ENCODE peak calls at places on chromosomes 1 and 21, in ten cellular contexts. Z, Y, L, Q, B, D, K, P, O and V are unnamed samples.

GRCh38 chr1:44941424-44942324 is 44.7 kb downstream of the EIF2B3 start:
- DNase-seq in Z (no peak), Y (no peak), L (no peak), Q (peak; percentile 21), B (no peak), D (no peak), K (peak; percentile 25), P (no peak), O (no peak), V (no peak)

GRCh38 chr1:48596036-48596435 is 124.0 kb upstream of the SPATA6 start:
- DNase-seq in Z (no peak), Y (peak; percentile 79), L (no peak), Q (no peak), B (no peak), D (no peak), K (no peak), P (no peak), O (no peak), V (no peak)

GRCh38 chr1:7608628-7609295 is 162.3 kb upstream of the VAMP3 start:
- DNase-seq in Z (no peak), Y (no peak), L (no peak), Q (no peak), B (no peak), D (no peak), K (no peak), P (peak; percentile 46), O (no peak), V (no peak)

GRCh38 chr1:108661030-108661609 is at the start of gene HENMT1:
- DNase-seq in Z (peak; percentile 68), Y (peak; percentile 67), L (peak; percentile 48), Q (peak; percentile 81), B (no peak), D (peak; percentile 72), K (peak; percentile 84), P (peak; percentile 88), O (peak; percentile 66), V (peak; percentile 81)

GRCh38 chr21:35284199-35284598 is 235.1 kb upstream of the RUNX1 start:
- DNase-seq in Z (no peak), Y (no peak), L (no peak), Q (no peak), B (no peak), D (no peak), K (no peak), P (peak; percentile 81), O (peak; percentile 54), V (peak; percentile 71)

GRCh38 chr1:67705735-67706454 is 20.9 kb downstream of the GADD45A start:
- DNase-seq in Z (peak; percentile 9), Y (no peak), L (no peak), Q (no peak), B (no peak), D (no peak), K (no peak), P (no peak), O (peak; percentile 60), V (no peak)

GRCh38 chr1:221939598-221939997 is 197.7 kb upstream of the DUSP10 start:
- DNase-seq in Z (no peak), Y (no peak), L (no peak), Q (peak; percentile 41), B (no peak), D (no peak), K (no peak), P (no peak), O (no peak), V (no peak)

GRCh38 chr1:153343040-153343681 is 5.5 kb downstream of the PGLYRP4 start:
- DNase-seq in Z (no peak), Y (no peak), L (no peak), Q (no peak), B (no peak), D (no peak), K (no peak), P (no peak), O (no peak), V (no peak)

GRCh38 chr1:219071209-219071608 is 102.5 kb upstream of the LYPLAL1 start:
- DNase-seq in Z (no peak), Y (no peak), L (no peak), Q (no peak), B (no peak), D (no peak), K (no peak), P (no peak), O (no peak), V (no peak)

GRCh38 chr1:163273766-163274441 is 47.9 kb upstream of the NUF2 start:
- DNase-seq in Z (no peak), Y (no peak), L (no peak), Q (no peak), B (no peak), D (no peak), K (no peak), P (no peak), O (no peak), V (no peak)

GRCh38 chr1:7185721-7186120 is 400.5 kb downstream of the CAMTA1 start:
- DNase-seq in Z (no peak), Y (no peak), L (no peak), Q (no peak), B (no peak), D (no peak), K (no peak), P (no peak), O (no peak), V (no peak)

GRCh38 chr1:107491582-107491981 is 350.7 kb downstream of the NTNG1 start:
- DNase-seq in Z (no peak), Y (no peak), L (no peak), Q (no peak), B (no peak), D (no peak), K (no peak), P (no peak), O (no peak), V (no peak)

GRCh38 chr1:26161408-26162219 is 2.7 kb downstream of the FAM110D start:
- DNase-seq in Z (peak; percentile 50), Y (peak; percentile 85), L (no peak), Q (no peak), B (no peak), D (peak; percentile 14), K (peak; percentile 72), P (peak; percentile 89), O (peak; percentile 30), V (peak; percentile 89)

GRCh38 chr21:35616090-35616489 is 444.2 kb downstream of the SETD4 start:
- DNase-seq in Z (no peak), Y (no peak), L (no peak), Q (no peak), B (no peak), D (no peak), K (no peak), P (no peak), O (peak; percentile 87), V (no peak)

GRCh38 chr1:170340259-170340658 is 191.7 kb upstream of the GORAB start:
- DNase-seq in Z (no peak), Y (no peak), L (no peak), Q (no peak), B (no peak), D (no peak), K (no peak), P (no peak), O (peak; percentile 28), V (no peak)

GRCh38 chr1:60894121-60894520 is 188.2 kb upstream of the NFIA start:
- DNase-seq in Z (no peak), Y (peak; percentile 51), L (no peak), Q (peak; percentile 84), B (no peak), D (no peak), K (no peak), P (no peak), O (no peak), V (peak; percentile 48)

GRCh38 chr1:154350383-154350782 is 25.1 kb downstream of the ATP8B2 start:
- DNase-seq in Z (no peak), Y (no peak), L (no peak), Q (peak; percentile 19), B (no peak), D (no peak), K (no peak), P (no peak), O (no peak), V (no peak)

GRCh38 chr1:92066321-92066720 is 8.9 kb downstream of the SETSIP start:
- DNase-seq in Z (no peak), Y (no peak), L (no peak), Q (no peak), B (no peak), D (no peak), K (no peak), P (no peak), O (no peak), V (no peak)

GRCh38 chr1:8903908-8904650 is 25.6 kb upstream of the ENO1 start:
- DNase-seq in Z (peak; percentile 11), Y (no peak), L (no peak), Q (no peak), B (peak; percentile 89), D (no peak), K (no peak), P (peak; percentile 84), O (peak; percentile 97), V (no peak)

GRCh38 chr1:29508458-29509107 is 272.3 kb downstream of the PTPRU start:
- DNase-seq in Z (no peak), Y (no peak), L (no peak), Q (no peak), B (no peak), D (no peak), K (no peak), P (no peak), O (no peak), V (no peak)

GRCh38 chr1:239814306-239814881 is 277.3 kb upstream of the FMN2 start:
- DNase-seq in Z (no peak), Y (no peak), L (no peak), Q (no peak), B (no peak), D (no peak), K (peak; percentile 49), P (no peak), O (peak; percentile 12), V (no peak)

GRCh38 chr1:59393211-59394180 is 96.6 kb downstream of the FGGY start:
- DNase-seq in Z (peak; percentile 41), Y (peak; percentile 51), L (no peak), Q (peak; percentile 79), B (peak; percentile 76), D (no peak), K (no peak), P (peak; percentile 89), O (peak; percentile 94), V (peak; percentile 82)

GRCh38 chr1:60279798-60280197 is 206.2 kb upstream of the C1orf87 start:
- DNase-seq in Z (no peak), Y (no peak), L (no peak), Q (no peak), B (no peak), D (no peak), K (no peak), P (no peak), O (peak; percentile 73), V (no peak)

GRCh38 chr1:235417101-235417697 is 50.0 kb downstream of the TBCE start:
- DNase-seq in Z (peak; percentile 67), Y (peak; percentile 52), L (peak; percentile 47), Q (no peak), B (peak; percentile 63), D (peak; percentile 20), K (peak; percentile 67), P (no peak), O (peak; percentile 93), V (no peak)

GRCh38 chr21:45011911-45012660 is 62.3 kb upstream of the ADARB1 start:
- DNase-seq in Z (no peak), Y (peak; percentile 89), L (no peak), Q (no peak), B (peak; percentile 79), D (no peak), K (no peak), P (peak; percentile 90), O (peak; percentile 82), V (peak; percentile 29)

GRCh38 chr1:156727914-156728598 is at the start of gene METTL25B:
- DNase-seq in Z (peak; percentile 82), Y (peak; percentile 93), L (peak; percentile 39), Q (peak; percentile 77), B (no peak), D (peak; percentile 64), K (peak; percentile 89), P (peak; percentile 95), O (peak; percentile 74), V (peak; percentile 88)

GRCh38 chr1:116923421-116923820 is 13.7 kb downstream of the PTGFRN start:
- DNase-seq in Z (no peak), Y (no peak), L (no peak), Q (no peak), B (no peak), D (no peak), K (no peak), P (no peak), O (peak; percentile 73), V (no peak)

GRCh38 chr1:71788113-71788512 is 494.2 kb downstream of the NEGR1 start:
- DNase-seq in Z (no peak), Y (no peak), L (no peak), Q (no peak), B (no peak), D (no peak), K (no peak), P (no peak), O (peak; percentile 16), V (no peak)